ENCODE peak calls at places on chromosome 16, in five cellular contexts. One of them, this sample, is unnamed.

GRCh38 chr16:89613954-89614459 is 565 bp downstream of the DPEP1 start:
- DNase-seq in aorta: no peak
- DNase-seq in upper lobe of right lung: no peak
- DNase-seq in MM.1S: no peak
- DNase-seq in thoracic aorta: no peak
- DNase-seq in this sample: no peak

GRCh38 chr16:87044031-87044380 is 273.2 kb downstream of the C16orf95 start:
- DNase-seq in upper lobe of right lung: no peak
- DNase-seq in MM.1S: no peak
- DNase-seq in thoracic aorta: no peak
- DNase-seq in aorta: no peak
- DNase-seq in this sample: no peak

GRCh38 chr16:14409563-14409962 is 220.5 kb downstream of the PARN start:
- DNase-seq in thoracic aorta: peak
- DNase-seq in MM.1S: no peak
- DNase-seq in aorta: peak
- DNase-seq in upper lobe of right lung: no peak
- DNase-seq in this sample: no peak

GRCh38 chr16:87996962-87997880 is 46.0 kb downstream of the BANP start:
- DNase-seq in thoracic aorta: no peak
- DNase-seq in aorta: no peak
- DNase-seq in upper lobe of right lung: no peak
- DNase-seq in MM.1S: no peak
- DNase-seq in this sample: no peak

GRCh38 chr16:48609453-48610023 is 442 bp downstream of the N4BP1 start:
- DNase-seq in upper lobe of right lung: peak
- DNase-seq in aorta: peak
- DNase-seq in MM.1S: peak
- DNase-seq in thoracic aorta: no peak
- DNase-seq in this sample: no peak

GRCh38 chr16:81447383-81448101 is 2.9 kb downstream of the CMIP start:
- DNase-seq in thoracic aorta: no peak
- DNase-seq in upper lobe of right lung: peak
- DNase-seq in MM.1S: no peak
- DNase-seq in aorta: peak
- DNase-seq in this sample: no peak

GRCh38 chr16:52035406-52035805 is 511.5 kb downstream of the TOX3 start:
- DNase-seq in thoracic aorta: no peak
- DNase-seq in MM.1S: no peak
- DNase-seq in aorta: no peak
- DNase-seq in upper lobe of right lung: no peak
- DNase-seq in this sample: no peak

GRCh38 chr16:85527767-85528297 is 85.3 kb upstream of the GSE1 start:
- DNase-seq in thoracic aorta: no peak
- DNase-seq in upper lobe of right lung: no peak
- DNase-seq in aorta: no peak
- DNase-seq in MM.1S: no peak
- DNase-seq in this sample: no peak

GRCh38 chr16:55488306-55488705 is 9.3 kb downstream of the MMP2 start:
- DNase-seq in MM.1S: no peak
- DNase-seq in upper lobe of right lung: no peak
- DNase-seq in aorta: no peak
- DNase-seq in thoracic aorta: no peak
- DNase-seq in this sample: no peak

GRCh38 chr16:46763147-46763546 is 15.0 kb upstream of the MYLK3 start:
- DNase-seq in aorta: no peak
- DNase-seq in thoracic aorta: no peak
- DNase-seq in MM.1S: no peak
- DNase-seq in upper lobe of right lung: no peak
- DNase-seq in this sample: no peak

GRCh38 chr16:82671743-82672142 is 45.0 kb downstream of the CDH13 start:
- DNase-seq in aorta: no peak
- DNase-seq in upper lobe of right lung: no peak
- DNase-seq in MM.1S: no peak
- DNase-seq in thoracic aorta: no peak
- DNase-seq in this sample: no peak

GRCh38 chr16:19236561-19236960 is 49.0 kb upstream of the CLEC19A start:
- DNase-seq in upper lobe of right lung: no peak
- DNase-seq in thoracic aorta: no peak
- DNase-seq in MM.1S: no peak
- DNase-seq in aorta: no peak
- DNase-seq in this sample: no peak
- H3K27ac ChIP-seq in upper lobe of right lung: no peak
- H3K27ac ChIP-seq in thoracic aorta: no peak
- H3K27ac ChIP-seq in MM.1S: no peak
- H3K27ac ChIP-seq in aorta: no peak
- H3K27ac ChIP-seq in this sample: no peak

GRCh38 chr16:69423189-69423588 is 1.2 kb upstream of the CYB5B start:
- DNase-seq in thoracic aorta: no peak
- DNase-seq in upper lobe of right lung: no peak
- DNase-seq in MM.1S: no peak
- DNase-seq in aorta: no peak
- DNase-seq in this sample: no peak

GRCh38 chr16:69424935-69425784 is 741 bp downstream of the CYB5B start:
- DNase-seq in aorta: no peak
- DNase-seq in MM.1S: no peak
- DNase-seq in thoracic aorta: no peak
- DNase-seq in upper lobe of right lung: no peak
- DNase-seq in this sample: no peak

GRCh38 chr16:69419956-69420355 is 4.5 kb upstream of the CYB5B start:
- DNase-seq in aorta: no peak
- DNase-seq in upper lobe of right lung: no peak
- DNase-seq in MM.1S: no peak
- DNase-seq in thoracic aorta: no peak
- DNase-seq in this sample: no peak

GRCh38 chr16:69428652-69429051 is 4.2 kb downstream of the CYB5B start:
- DNase-seq in upper lobe of right lung: no peak
- DNase-seq in thoracic aorta: no peak
- DNase-seq in MM.1S: no peak
- DNase-seq in aorta: no peak
- DNase-seq in this sample: no peak

GRCh38 chr16:69424053-69424934 is at the start of gene CYB5B:
- DNase-seq in aorta: peak
- DNase-seq in upper lobe of right lung: peak
- DNase-seq in thoracic aorta: peak
- DNase-seq in MM.1S: peak
- DNase-seq in this sample: peak
- H3K27ac ChIP-seq in aorta: no peak
- H3K27ac ChIP-seq in upper lobe of right lung: peak
- H3K27ac ChIP-seq in thoracic aorta: peak
- H3K27ac ChIP-seq in MM.1S: peak
- H3K27ac ChIP-seq in this sample: peak

GRCh38 chr16:68131813-68132706 is 46.9 kb downstream of the NFATC3 start:
- DNase-seq in thoracic aorta: no peak
- DNase-seq in MM.1S: no peak
- DNase-seq in aorta: no peak
- DNase-seq in upper lobe of right lung: no peak
- DNase-seq in this sample: no peak

GRCh38 chr16:68130520-68130919 is 45.4 kb downstream of the NFATC3 start:
- DNase-seq in aorta: no peak
- DNase-seq in MM.1S: no peak
- DNase-seq in upper lobe of right lung: no peak
- DNase-seq in thoracic aorta: no peak
- DNase-seq in this sample: no peak

GRCh38 chr16:68134644-68135043 is 49.5 kb downstream of the NFATC3 start:
- DNase-seq in aorta: no peak
- DNase-seq in thoracic aorta: no peak
- DNase-seq in upper lobe of right lung: no peak
- DNase-seq in MM.1S: no peak
- DNase-seq in this sample: no peak

DNA sequence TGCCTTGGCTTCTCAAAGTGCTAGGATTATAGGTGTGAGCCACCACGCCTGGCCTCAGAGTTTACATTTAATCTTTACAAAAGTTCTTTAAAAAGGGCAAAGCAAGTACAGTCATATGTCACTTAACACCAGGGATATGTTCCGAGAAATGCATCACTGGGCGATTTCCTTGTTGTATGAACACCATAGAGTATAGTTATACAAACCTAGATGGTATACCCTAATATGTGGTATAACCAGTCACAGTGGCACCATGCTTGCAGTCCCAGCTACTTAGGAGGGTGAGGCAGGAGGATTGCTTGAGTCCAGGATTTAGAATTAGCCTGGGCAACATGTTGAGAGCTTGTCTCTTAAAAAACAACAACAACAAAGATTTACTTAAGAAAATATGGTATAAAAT is 51.3 kb downstream of the NFATC3 start:
- DNase-seq in upper lobe of right lung: no peak
- DNase-seq in thoracic aorta: no peak
- DNase-seq in aorta: no peak
- DNase-seq in MM.1S: no peak
- DNase-seq in this sample: no peak
- H3K27ac ChIP-seq in upper lobe of right lung: no peak
- H3K27ac ChIP-seq in thoracic aorta: no peak
- H3K27ac ChIP-seq in aorta: no peak
- H3K27ac ChIP-seq in MM.1S: no peak
- H3K27ac ChIP-seq in this sample: no peak

DNA sequence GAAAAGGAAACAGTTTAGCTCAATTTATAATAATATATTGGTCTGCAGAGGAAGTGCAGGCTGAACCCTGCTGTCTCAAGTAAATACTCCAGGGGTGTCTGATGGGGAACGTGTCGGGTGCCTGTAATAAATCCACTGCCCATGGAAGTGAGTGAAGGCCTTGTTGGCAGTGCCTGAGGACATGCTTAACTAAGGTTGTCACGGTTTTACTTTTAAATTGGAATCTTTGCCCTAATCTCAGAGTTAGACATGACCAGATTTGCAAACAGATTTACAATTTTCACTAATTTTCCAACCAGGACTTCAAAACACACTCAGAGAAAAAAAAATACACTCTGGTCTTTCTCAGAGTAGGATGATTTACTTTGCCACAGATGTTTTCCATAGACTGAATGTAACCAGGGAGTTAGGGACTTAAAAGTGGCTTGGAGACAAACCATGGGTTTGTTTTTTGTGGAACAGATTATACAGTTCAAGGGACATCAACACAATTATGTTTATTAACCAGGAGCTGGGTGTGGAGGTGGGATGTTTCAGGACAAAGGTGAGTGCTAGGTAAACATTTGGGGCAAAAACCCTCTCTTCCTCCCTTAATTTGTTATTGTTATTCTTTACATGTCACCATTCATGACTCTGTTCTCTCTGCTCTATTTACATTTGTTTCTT is 144.5 kb downstream of the FTO start:
- DNase-seq in upper lobe of right lung: no peak
- DNase-seq in MM.1S: no peak
- DNase-seq in thoracic aorta: no peak
- DNase-seq in aorta: no peak
- DNase-seq in this sample: no peak
- H3K27ac ChIP-seq in upper lobe of right lung: no peak
- H3K27ac ChIP-seq in MM.1S: no peak
- H3K27ac ChIP-seq in thoracic aorta: no peak
- H3K27ac ChIP-seq in aorta: no peak
- H3K27ac ChIP-seq in this sample: no peak

GRCh38 chr16:4387769-4388168 is 16.1 kb downstream of the VASN start:
- DNase-seq in thoracic aorta: no peak
- DNase-seq in MM.1S: no peak
- DNase-seq in upper lobe of right lung: no peak
- DNase-seq in aorta: peak
- DNase-seq in this sample: no peak

GRCh38 chr16:4385066-4385788 is 13.6 kb downstream of the VASN start:
- DNase-seq in aorta: peak
- DNase-seq in upper lobe of right lung: no peak
- DNase-seq in thoracic aorta: no peak
- DNase-seq in MM.1S: no peak
- DNase-seq in this sample: no peak

GRCh38 chr16:4386951-4387565 is 15.4 kb downstream of the VASN start:
- DNase-seq in aorta: peak
- DNase-seq in MM.1S: no peak
- DNase-seq in upper lobe of right lung: no peak
- DNase-seq in thoracic aorta: no peak
- DNase-seq in this sample: no peak

GRCh38 chr16:4385789-4386451 is 14.3 kb downstream of the VASN start:
- DNase-seq in MM.1S: no peak
- DNase-seq in upper lobe of right lung: no peak
- DNase-seq in aorta: peak
- DNase-seq in thoracic aorta: no peak
- DNase-seq in this sample: no peak

DNA sequence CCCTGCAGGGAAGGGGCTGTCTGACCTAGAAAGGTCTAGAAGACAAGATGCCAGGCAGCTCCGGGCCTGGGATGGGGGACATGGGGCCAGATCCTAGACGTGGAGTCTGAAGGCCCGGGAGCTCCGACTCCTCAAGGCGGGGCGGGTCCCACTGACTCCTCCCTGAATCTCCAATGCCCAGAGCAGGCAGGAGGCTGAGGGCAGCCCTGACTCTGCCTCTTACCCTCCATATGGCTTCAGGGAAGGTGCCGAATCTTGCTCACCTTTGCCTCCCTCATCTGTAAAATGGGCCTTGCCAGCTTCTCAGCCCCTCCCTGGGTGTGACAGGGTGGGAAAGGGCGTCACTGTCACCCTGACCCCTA is 14.8 kb downstream of the VASN start:
- DNase-seq in thoracic aorta: no peak
- DNase-seq in aorta: peak
- DNase-seq in upper lobe of right lung: no peak
- DNase-seq in MM.1S: no peak
- DNase-seq in this sample: no peak
- H3K27ac ChIP-seq in thoracic aorta: peak
- H3K27ac ChIP-seq in aorta: peak
- H3K27ac ChIP-seq in upper lobe of right lung: peak
- H3K27ac ChIP-seq in MM.1S: no peak
- H3K27ac ChIP-seq in this sample: peak

GRCh38 chr16:67914758-67915622 is 16.7 kb downstream of the CTRL start:
- DNase-seq in upper lobe of right lung: no peak
- DNase-seq in MM.1S: no peak
- DNase-seq in aorta: no peak
- DNase-seq in thoracic aorta: no peak
- DNase-seq in this sample: no peak

GRCh38 chr16:67910162-67910561 is 17.1 kb downstream of the PSKH1 start:
- DNase-seq in aorta: no peak
- DNase-seq in thoracic aorta: no peak
- DNase-seq in MM.1S: no peak
- DNase-seq in upper lobe of right lung: no peak
- DNase-seq in this sample: peak

GRCh38 chr16:67907397-67907796 is 14.3 kb downstream of the PSKH1 start:
- DNase-seq in MM.1S: no peak
- DNase-seq in upper lobe of right lung: no peak
- DNase-seq in aorta: no peak
- DNase-seq in thoracic aorta: no peak
- DNase-seq in this sample: no peak

GRCh38 chr16:67909056-67909742 is 16.1 kb downstream of the PSKH1 start:
- DNase-seq in thoracic aorta: no peak
- DNase-seq in upper lobe of right lung: no peak
- DNase-seq in aorta: no peak
- DNase-seq in MM.1S: no peak
- DNase-seq in this sample: no peak
- H3K27ac ChIP-seq in thoracic aorta: no peak
- H3K27ac ChIP-seq in upper lobe of right lung: no peak
- H3K27ac ChIP-seq in aorta: no peak
- H3K27ac ChIP-seq in MM.1S: no peak
- H3K27ac ChIP-seq in this sample: peak